ENCODE peak calls at places on chromosomes 1 and 21, in five cellular contexts. U is dorsolateral prefrontal cortex, K is lower lobe of right lung, A is tibial artery, Y is thoracic aorta. Z is an unnamed sample.
A peak's percentile ranks its signal among the peaks of the same experiment; 100 is the strongest.

GRCh38 chr1:67058242-67058641 is 4.3 kb upstream of the SLC35D1 start:
- DNase-seq in U (no peak), K (no peak), A (no peak), Y (no peak), Z (no peak)

GRCh38 chr1:93666613-93667384 is 14.8 kb downstream of the BCAR3 start:
- DNase-seq in U (no peak), K (no peak), A (no peak), Y (no peak), Z (no peak)

GRCh38 chr1:56469640-56470371 is 109.6 kb downstream of the PLPP3 start:
- DNase-seq in U (no peak), K (no peak), A (no peak), Y (no peak), Z (no peak)

GRCh38 chr1:184945034-184945433 is 29.3 kb downstream of the NIBAN1 start:
- DNase-seq in U (no peak), K (no peak), A (no peak), Y (no peak), Z (no peak)

GRCh38 chr1:13699510-13699909 is 478 bp upstream of the PRDM2 start:
- DNase-seq in U (no peak), K (no peak), A (no peak), Y (no peak), Z (no peak)

GRCh38 chr1:47031059-47031458 is 7.6 kb downstream of the CYP4X1 start:
- DNase-seq in U (no peak), K (no peak), A (peak; percentile 47), Y (no peak), Z (no peak)

GRCh38 chr1:46223472-46223943 is 20.4 kb downstream of the LURAP1 start:
- DNase-seq in U (peak; percentile 79), K (peak; percentile 69), A (peak; percentile 49), Y (no peak), Z (peak; percentile 69)

GRCh38 chr1:85692730-85693314 is 15.4 kb downstream of the ZNHIT6 start:
- DNase-seq in U (no peak), K (no peak), A (no peak), Y (no peak), Z (no peak)

GRCh38 chr1:85258536-85259117 is 835 bp downstream of the C1orf52 start:
- DNase-seq in U (no peak), K (no peak), A (no peak), Y (no peak), Z (no peak)

GRCh38 chr1:54645806-54646676 is 4.5 kb downstream of the MROH7 start:
- DNase-seq in U (no peak), K (no peak), A (peak; percentile 53), Y (peak; percentile 25), Z (no peak)

GRCh38 chr1:159197767-159198557 is 6.7 kb upstream of the ACKR1 start:
- DNase-seq in U (peak; percentile 71), K (peak; percentile 56), A (peak; percentile 83), Y (peak; percentile 34), Z (peak; percentile 12)

GRCh38 chr21:37106998-37107397 is 33.9 kb downstream of the TTC3 start:
- DNase-seq in U (no peak), K (no peak), A (no peak), Y (no peak), Z (no peak)

GRCh38 chr21:26962516-26963305 is 4.2 kb downstream of the ADAMTS5 start:
- DNase-seq in U (no peak), K (no peak), A (no peak), Y (no peak), Z (no peak)

GRCh38 chr1:44380666-44381177 is 24.3 kb upstream of the RNF220 start:
- DNase-seq in U (no peak), K (no peak), A (no peak), Y (no peak), Z (no peak)

GRCh38 chr1:165114022-165114888 is 242.3 kb downstream of the LMX1A start:
- DNase-seq in U (peak; percentile 28), K (no peak), A (no peak), Y (no peak), Z (no peak)

GRCh38 chr1:65310078-65310587 is 790 bp downstream of the DNAJC6 start:
- DNase-seq in U (peak; percentile 62), K (no peak), A (no peak), Y (no peak), Z (no peak)

GRCh38 chr1:1889847-1890505 is 911 bp downstream of the GNB1 start:
- DNase-seq in U (no peak), K (peak; percentile 92), A (peak; percentile 69), Y (no peak), Z (no peak)

GRCh38 chr1:232404981-232405380 is 225.0 kb downstream of the SIPA1L2 start:
- DNase-seq in U (no peak), K (no peak), A (no peak), Y (no peak), Z (no peak)

GRCh38 chr1:14907416-14907815 is 246.1 kb upstream of the TMEM51 start:
- DNase-seq in U (no peak), K (no peak), A (no peak), Y (no peak), Z (no peak)

GRCh38 chr1:27192039-27192529 is 37.2 kb upstream of the SLC9A1 start:
- DNase-seq in U (no peak), K (no peak), A (no peak), Y (no peak), Z (no peak)

GRCh38 chr1:235006132-235006721 is 122.4 kb downstream of the TOMM20 start:
- DNase-seq in U (no peak), K (no peak), A (no peak), Y (no peak), Z (no peak)

GRCh38 chr1:68528243-68528642 is 31.4 kb upstream of the DEPDC1 start:
- DNase-seq in U (no peak), K (no peak), A (no peak), Y (no peak), Z (no peak)

GRCh38 chr1:107526524-107527198 is 385.8 kb downstream of the NTNG1 start:
- DNase-seq in U (no peak), K (no peak), A (no peak), Y (no peak), Z (no peak)

GRCh38 chr1:55718758-55719671 is 503.9 kb upstream of the USP24 start:
- DNase-seq in U (no peak), K (no peak), A (peak; percentile 87), Y (peak; percentile 56), Z (peak; percentile 100)

GRCh38 chr1:223508819-223509218 is 115.6 kb downstream of the CCDC185 start:
- DNase-seq in U (no peak), K (no peak), A (no peak), Y (no peak), Z (no peak)

DNA sequence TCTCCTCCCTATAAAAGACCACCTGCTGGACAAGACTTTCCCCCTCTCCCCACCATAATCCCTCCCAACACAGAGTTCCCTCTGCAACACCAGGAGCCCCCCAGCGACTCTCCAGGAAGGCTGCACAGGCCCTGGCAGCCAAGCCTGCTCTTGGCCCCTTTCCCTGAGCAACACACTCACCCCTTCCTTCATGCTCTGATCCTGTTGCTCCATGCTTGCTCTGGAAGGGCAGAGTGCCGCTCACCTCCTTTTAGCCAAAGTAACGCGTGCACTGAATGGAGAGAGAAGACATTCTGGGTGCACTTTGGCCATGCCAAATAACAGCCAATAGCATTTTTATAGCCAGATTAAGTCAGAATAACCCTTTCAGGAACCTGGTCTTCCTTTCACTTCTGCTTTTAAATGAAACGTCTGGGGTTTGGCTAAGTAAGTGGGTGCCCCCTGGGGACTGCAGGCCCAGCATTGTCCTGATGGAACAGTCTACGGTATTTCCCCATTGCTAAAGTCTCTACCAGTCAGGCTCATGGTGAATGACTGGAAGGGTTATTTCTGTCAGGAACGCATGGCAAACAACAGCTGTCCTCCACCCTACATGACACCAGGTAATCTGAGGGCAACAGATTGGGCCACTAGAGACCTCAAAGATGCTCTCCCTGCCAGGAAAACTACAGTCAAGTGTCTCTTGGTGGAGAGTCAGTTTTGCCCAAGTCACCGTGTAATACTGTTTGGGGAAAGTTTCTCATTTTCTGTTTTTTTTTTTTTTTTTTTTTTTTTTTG is at the start of gene SLC2A5:
- DNase-seq in U (no peak), K (peak; percentile 51), A (peak; percentile 36), Y (no peak), Z (no peak)
- H3K4me3 ChIP-seq in U (peak within 1 kb of the TSS; percentile 60), K (peak within 1 kb of the TSS; percentile 14), A (peak within 1 kb of the TSS; percentile 18), Y (peak within 1 kb of the TSS; percentile 63), Z (no peak within 1 kb of the TSS)

GRCh38 chr1:172906778-172907592 is 143.8 kb downstream of the TNFSF18 start:
- DNase-seq in U (no peak), K (no peak), A (no peak), Y (no peak), Z (no peak)
- TF ChIP-seq CTCF in U (no peak), K (no peak), A (no peak), Y (no peak), Z (no peak)

GRCh38 chr1:81337226-81337625 is 463.5 kb upstream of the ADGRL2 start:
- DNase-seq in U (no peak), K (no peak), A (no peak), Y (no peak), Z (no peak)

GRCh38 chr1:81345110-81345509 is 455.6 kb upstream of the ADGRL2 start:
- DNase-seq in U (no peak), K (no peak), A (no peak), Y (no peak), Z (no peak)

GRCh38 chr1:81335876-81336275 is 464.9 kb upstream of the ADGRL2 start:
- DNase-seq in U (no peak), K (no peak), A (no peak), Y (no peak), Z (no peak)

DNA sequence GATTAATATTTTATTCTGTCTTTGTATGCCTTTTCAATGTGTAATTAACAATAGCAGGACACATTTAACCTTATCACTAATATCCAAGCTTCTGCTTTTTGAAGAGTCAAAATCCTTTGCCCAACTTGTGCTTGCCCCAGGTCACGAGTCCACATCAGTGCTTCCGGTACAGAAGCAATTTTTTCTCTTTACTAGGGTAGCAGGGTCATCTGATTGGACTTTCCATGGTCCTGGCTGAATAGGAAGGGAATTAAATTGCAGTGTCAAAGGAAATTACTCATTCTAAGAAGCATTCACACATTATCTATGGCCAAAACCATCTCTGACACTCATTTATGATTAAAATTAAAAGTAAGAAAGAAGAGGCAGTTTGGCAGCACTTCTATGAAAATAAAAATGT is 460.5 kb upstream of the ADGRL2 start:
- DNase-seq in U (no peak), K (no peak), A (no peak), Y (no peak), Z (no peak)
- H3K4me3 ChIP-seq in U (no peak overlapping the region), K (no peak overlapping the region), A (no peak overlapping the region), Y (no peak overlapping the region), Z (no peak overlapping the region)

DNA sequence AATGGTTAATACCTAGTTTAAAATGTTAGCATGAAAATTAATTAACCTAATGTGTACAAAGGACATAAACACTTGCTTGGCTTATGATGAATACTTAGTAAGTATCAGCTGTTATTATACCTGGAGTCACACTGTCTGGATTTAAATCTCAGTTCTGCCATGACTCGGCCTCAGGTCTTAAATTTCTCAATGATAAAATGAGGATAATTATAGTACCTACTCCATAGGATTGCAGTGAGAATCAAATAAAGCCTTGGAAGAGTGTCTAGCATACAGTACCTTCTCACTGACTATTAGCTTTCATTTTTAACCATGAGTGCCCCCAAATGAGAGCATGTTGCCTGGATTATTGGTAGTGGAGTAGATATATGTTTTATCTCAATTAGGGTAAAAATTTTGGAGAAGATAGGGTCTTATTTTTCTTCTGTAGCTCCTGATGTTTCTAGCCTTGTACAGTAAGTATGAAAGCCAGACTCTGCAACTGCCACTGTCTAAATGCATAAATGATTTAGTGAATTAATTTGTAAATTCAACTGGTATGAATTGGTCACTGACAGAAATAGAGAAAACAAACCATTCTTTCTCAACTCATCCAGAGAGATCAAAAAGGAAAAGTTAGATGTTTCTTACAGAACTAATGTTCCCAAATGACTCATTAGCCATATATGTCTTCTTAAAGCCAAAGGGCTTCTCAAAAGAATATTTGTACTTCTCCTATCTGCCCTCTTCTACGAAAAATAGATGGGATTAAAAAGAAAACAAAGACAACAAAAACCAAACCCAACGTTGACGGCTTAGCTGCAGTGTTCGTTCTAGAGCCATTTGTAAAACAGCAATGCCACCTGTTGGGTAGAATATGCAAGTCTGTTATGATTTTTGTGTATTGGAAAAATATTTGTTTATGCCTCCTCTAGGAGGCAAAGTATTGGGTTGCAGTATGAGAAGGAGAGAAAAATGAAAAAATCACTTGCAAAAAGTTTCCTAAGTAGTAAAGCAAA is 53.8 kb upstream of the MROH9 start:
- DNase-seq in U (no peak), K (no peak), A (no peak), Y (no peak), Z (no peak)
- TF ChIP-seq CTCF in U (peak; percentile 57), K (peak; percentile 49), A (peak; percentile 59), Y (peak; percentile 47), Z (peak; percentile 27)

Z was measured in AG04449.